ENCODE peak calls at places on chromosomes 16 and 17, in four cellular contexts. A is MCF 10A, R is cardiac fibroblast, J is neural progenitor cell. L is an unnamed sample.

GRCh38 chr16:89710709-89711564 is 9.4 kb upstream of the SPATA2L start:
- DNase-seq in A (no peak), R (no peak), J (peak), L (no peak)

GRCh38 chr17:3636908-3637373 is 381 bp downstream of the CTNS start:
- DNase-seq in A (no peak), R (no peak), J (peak), L (no peak)

GRCh38 chr16:78895661-78896060 is 704.9 kb downstream of the MAF start:
- DNase-seq in A (no peak), R (no peak), J (no peak), L (no peak)

GRCh38 chr16:27677300-27677699 is 127.4 kb downstream of the KATNIP start:
- DNase-seq in A (no peak), R (no peak), J (no peak), L (no peak)

GRCh38 chr16:4006441-4006989 is 109.7 kb downstream of the ADCY9 start:
- DNase-seq in A (no peak), R (no peak), J (no peak), L (no peak)

GRCh38 chr16:2286550-2286949 is 18.6 kb upstream of the RNPS1 start:
- DNase-seq in A (no peak), R (no peak), J (no peak), L (no peak)

GRCh38 chr17:15930426-15930825 is 14.5 kb upstream of the ADORA2B start:
- DNase-seq in A (no peak), R (no peak), J (no peak), L (no peak)

GRCh38 chr17:82948081-82948511 is 108.3 kb upstream of the ZNF750 start:
- DNase-seq in A (no peak), R (no peak), J (no peak), L (no peak)

GRCh38 chr17:795721-796120 is 13.6 kb downstream of the MRM3 start:
- DNase-seq in A (no peak), R (no peak), J (no peak), L (no peak)

GRCh38 chr17:37720989-37721388 is 23.9 kb downstream of the HNF1B start:
- DNase-seq in A (no peak), R (no peak), J (no peak), L (no peak)

GRCh38 chr16:74573622-74574021 is 33.3 kb downstream of the GLG1 start:
- DNase-seq in A (no peak), R (no peak), J (no peak), L (no peak)

GRCh38 chr17:29726721-29727252 is 104.1 kb upstream of the CORO6 start:
- DNase-seq in A (no peak), R (peak), J (no peak), L (no peak)

GRCh38 chr16:49701867-49702494 is 153.9 kb downstream of the ZNF423 start:
- DNase-seq in A (no peak), R (peak), J (peak), L (peak)

GRCh38 chr16:56421313-56421712 is 4.0 kb downstream of the AMFR start:
- DNase-seq in A (no peak), R (no peak), J (no peak), L (no peak)

GRCh38 chr17:28712037-28712704 is 483 bp upstream of the PROCA1 start:
- DNase-seq in A (no peak), R (peak), J (peak), L (peak)

GRCh38 chr16:89621136-89621697 is 7.8 kb downstream of the DPEP1 start:
- DNase-seq in A (no peak), R (no peak), J (no peak), L (no peak)

GRCh38 chr17:45073414-45074070 is 12.4 kb downstream of the NMT1 start:
- DNase-seq in A (no peak), R (peak), J (no peak), L (no peak)

GRCh38 chr17:9529033-9529748 is 46.4 kb downstream of the STX8 start:
- DNase-seq in A (peak), R (peak), J (peak), L (no peak)

GRCh38 chr17:74584307-74584706 is 7.8 kb downstream of the CD300LD start:
- DNase-seq in A (no peak), R (no peak), J (no peak), L (no peak)

GRCh38 chr16:76819517-76819916 is 371.5 kb upstream of the MON1B start:
- DNase-seq in A (no peak), R (no peak), J (no peak), L (no peak)

GRCh38 chr16:57023541-57024249 is 34.3 kb downstream of the NLRC5 start:
- DNase-seq in A (no peak), R (no peak), J (no peak), L (no peak)

GRCh38 chr17:46082293-46082692 is 83.2 kb downstream of the STH start:
- DNase-seq in A (no peak), R (no peak), J (no peak), L (no peak)

GRCh38 chr17:35498429-35499178 is 38.9 kb downstream of the SLFN12L start:
- DNase-seq in A (no peak), R (no peak), J (no peak), L (no peak)

GRCh38 chr17:40017422-40018080 is 2.3 kb downstream of the CSF3 start:
- DNase-seq in A (no peak), R (no peak), J (no peak), L (no peak)

GRCh38 chr16:11955713-11956123 is 9.3 kb upstream of the TNFRSF17 start:
- DNase-seq in A (peak), R (peak), J (no peak), L (no peak)

GRCh38 chr16:1338119-1338730 is 4.8 kb downstream of the BAIAP3 start:
- DNase-seq in A (peak), R (no peak), J (peak), L (peak)

GRCh38 chr17:45265823-45266222 is 3.9 kb upstream of the SPATA32 start:
- DNase-seq in A (peak), R (peak), J (no peak), L (no peak)

GRCh38 chr16:83214671-83215070 is 587.9 kb downstream of the CDH13 start:
- DNase-seq in A (no peak), R (no peak), J (no peak), L (no peak)

GRCh38 chr16:24748242-24748641 is 18.8 kb downstream of the TNRC6A start:
- DNase-seq in A (peak), R (peak), J (no peak), L (no peak)

GRCh38 chr17:65785109-65785508 is 223.7 kb upstream of the AXIN2 start:
- DNase-seq in A (peak), R (peak), J (no peak), L (no peak)

GRCh38 chr17:67588326-67588725 is 129.4 kb upstream of the NOL11 start:
- DNase-seq in A (no peak), R (no peak), J (no peak), L (no peak)

GRCh38 chr17:71985111-71986039 is 135.4 kb upstream of the SOX9 start:
- DNase-seq in A (peak), R (no peak), J (no peak), L (no peak)

GRCh38 chr16:23896832-23897821 is 61.3 kb downstream of the PRKCB start:
- DNase-seq in A (no peak), R (no peak), J (no peak), L (no peak)

GRCh38 chr17:14813649-14814048 is 451.5 kb downstream of the PMP22 start:
- DNase-seq in A (no peak), R (peak), J (peak), L (peak)

DNA sequence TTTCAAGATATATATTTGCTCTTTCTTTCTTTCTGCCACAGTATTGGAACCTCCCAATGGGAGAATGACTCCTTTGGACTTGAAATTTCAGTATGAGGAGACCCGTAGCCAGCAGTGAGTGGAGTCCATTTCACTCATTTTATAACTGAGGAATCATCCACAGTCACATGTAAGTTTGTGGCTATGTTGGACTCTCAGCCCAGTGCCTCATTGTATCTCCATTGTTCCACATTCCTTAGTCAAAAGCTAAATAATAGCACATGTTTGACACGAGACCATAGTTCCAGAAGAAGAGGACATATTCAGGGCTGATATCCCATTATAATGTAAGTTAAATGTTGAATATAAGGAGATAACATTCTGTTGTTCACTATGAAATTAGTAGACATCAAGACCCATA is 12.7 kb upstream of the SPAG9 start:
- DNase-seq in A (no peak), R (no peak), J (no peak), L (no peak)
- TF ChIP-seq CTCF in A (no peak), R (no peak), J (no peak), L (no peak)

GRCh38 chr17:47844230-47844629 is 3.2 kb upstream of the SCRN2 start:
- DNase-seq in A (no peak), R (peak), J (no peak), L (no peak)

GRCh38 chr17:47847341-47848197 is 3.4 kb downstream of the SP6 start:
- DNase-seq in A (no peak), R (no peak), J (peak), L (peak)

GRCh38 chr17:47846741-47847340 is 4.1 kb downstream of the SP6 start:
- DNase-seq in A (no peak), R (no peak), J (peak), L (peak)

GRCh38 chr17:47843391-47843730 is 2.3 kb upstream of the SCRN2 start:
- DNase-seq in A (no peak), R (no peak), J (no peak), L (no peak)

DNA sequence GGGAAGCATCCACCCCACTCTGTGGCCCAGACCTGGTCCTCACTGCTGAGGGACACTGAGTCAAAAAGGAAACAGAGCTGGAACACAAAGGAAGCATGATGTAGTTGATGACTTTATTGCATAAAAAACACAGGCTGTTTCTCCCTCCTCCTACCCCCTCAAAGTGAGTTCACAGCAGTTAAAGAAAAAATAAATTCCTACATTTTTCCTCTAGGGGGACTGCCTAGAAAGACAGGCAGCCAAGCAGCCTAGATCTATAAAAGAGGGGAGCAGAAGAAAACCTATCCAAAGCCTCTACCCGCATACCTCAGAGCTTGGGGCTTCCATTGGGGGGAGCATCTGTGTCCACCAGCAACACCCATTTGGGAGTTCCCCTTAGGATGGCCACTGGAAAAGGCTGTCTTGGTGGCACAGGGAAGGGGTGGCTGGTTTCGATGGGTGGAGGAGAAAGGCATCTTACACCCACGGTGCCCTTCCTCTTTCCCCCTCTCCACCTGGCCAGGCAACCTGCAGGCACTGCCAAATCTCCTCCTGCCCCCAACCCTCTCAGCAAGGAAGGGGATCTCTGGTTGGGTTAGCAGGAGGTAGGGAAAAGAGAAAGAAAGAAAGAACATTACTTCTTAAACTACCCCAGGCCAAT is 3.9 kb upstream of the SCRN2 start:
- DNase-seq in A (no peak), R (peak), J (no peak), L (no peak)
- TF ChIP-seq CTCF in A (peak), R (peak), J (peak), L (peak)

GRCh38 chr16:85832578-85833539 is 33.4 kb downstream of the COX4I1 start:
- DNase-seq in A (no peak), R (no peak), J (no peak), L (no peak)
- TF ChIP-seq CTCF in A (no peak), R (no peak), J (no peak), L (no peak)

GRCh38 chr16:58843675-58844074 is 109.6 kb upstream of the GOT2 start:
- DNase-seq in A (peak), R (peak), J (peak), L (no peak)
- TF ChIP-seq CTCF in A (peak), R (no peak), J (peak), L (peak)